ENCODE peak calls at places on chromosomes 1 and 21, in ten cellular contexts. R is GM12865, C is right atrium auricular region, W is mucosa of descending colon, Z is lung, E is breast epithelium, X is upper lobe of right lung, T is gastrocnemius medialis, V is Peyer's patch, N is AG04450. Y is an unnamed sample.

GRCh38 chr1:206680279-206680678 is 4.4 kb upstream of the MAPKAPK2 start:
- DNase-seq in E (no peak), W (no peak), V (no peak), T (no peak), N (no peak), R (no peak), C (no peak), Z (no peak), X (no peak), Y (no peak)

GRCh38 chr1:111045033-111045722 is 81.5 kb upstream of the LRIF1 start:
- DNase-seq in C (no peak), T (no peak), R (peak), N (no peak), X (no peak), Z (no peak), V (no peak), E (no peak), W (no peak), Y (no peak)

GRCh38 chr1:115437146-115437639 is 99.1 kb upstream of the NGF start:
- DNase-seq in T (no peak), E (no peak), W (no peak), Z (no peak), N (no peak), V (no peak), X (no peak), C (no peak), R (no peak), Y (no peak)

GRCh38 chr1:234302334-234302962 is 70.8 kb upstream of the COA6 start:
- DNase-seq in Z (no peak), V (no peak), R (peak), E (no peak), W (no peak), C (no peak), T (no peak), X (no peak), N (no peak), Y (peak)

GRCh38 chr21:36450511-36450910 is 29.4 kb downstream of the CLDN14 start:
- DNase-seq in T (no peak), Z (no peak), E (no peak), C (no peak), R (no peak), X (no peak), V (no peak), W (no peak), N (no peak), Y (no peak)

GRCh38 chr1:193322218-193322617 is 135.8 kb upstream of the B3GALT2 start:
- DNase-seq in Z (no peak), W (no peak), N (peak), C (no peak), E (no peak), V (no peak), T (no peak), R (no peak), X (no peak), Y (no peak)

GRCh38 chr1:151313501-151313900 is 13.7 kb downstream of the PI4KB start:
- DNase-seq in N (no peak), E (no peak), X (no peak), Z (no peak), V (no peak), C (no peak), W (no peak), R (no peak), T (no peak), Y (no peak)

GRCh38 chr1:44270666-44271628 is 57.7 kb downstream of the DMAP1 start:
- DNase-seq in X (no peak), W (peak), Z (no peak), E (no peak), T (no peak), N (no peak), V (no peak), R (no peak), C (no peak), Y (no peak)

GRCh38 chr1:145918144-145918991 is at the start of gene PEX11B:
- DNase-seq in W (peak), X (peak), Z (peak), R (peak), N (peak), C (peak), E (peak), V (peak), T (peak), Y (peak)

GRCh38 chr1:186715887-186716809 is 35.9 kb upstream of the PTGS2 start:
- DNase-seq in E (no peak), T (no peak), C (no peak), W (no peak), R (no peak), Z (no peak), X (no peak), N (no peak), V (no peak), Y (no peak)

GRCh38 chr1:230940848-230941247 is 37.8 kb downstream of the TTC13 start:
- DNase-seq in W (no peak), N (no peak), V (no peak), X (no peak), E (no peak), T (no peak), C (no peak), R (no peak), Z (no peak), Y (no peak)

GRCh38 chr1:3176028-3176427 is 107.0 kb downstream of the PRDM16 start:
- DNase-seq in R (no peak), N (no peak), Z (no peak), C (no peak), E (no peak), W (no peak), X (no peak), V (no peak), T (no peak), Y (no peak)

GRCh38 chr1:77540501-77541161 is 141.8 kb downstream of the ZZZ3 start:
- DNase-seq in R (peak), V (no peak), C (no peak), N (no peak), T (no peak), E (no peak), W (no peak), Z (no peak), X (no peak), Y (no peak)

GRCh38 chr1:183881387-183882084 is 76.6 kb downstream of the RGL1 start:
- DNase-seq in Z (peak), T (no peak), V (no peak), C (peak), R (no peak), N (peak), E (peak), W (peak), X (peak), Y (no peak)

GRCh38 chr1:184986250-184986649 is 11.9 kb upstream of the NIBAN1 start:
- DNase-seq in X (no peak), T (no peak), N (no peak), E (no peak), R (no peak), W (no peak), C (no peak), V (no peak), Z (no peak), Y (no peak)

GRCh38 chr1:54537611-54538010 is 10.4 kb upstream of the ACOT11 start:
- DNase-seq in R (no peak), C (no peak), T (no peak), X (no peak), W (no peak), Z (no peak), N (no peak), V (no peak), E (no peak), Y (no peak)

GRCh38 chr1:226404063-226404903 is 3.6 kb downstream of the PARP1 start:
- DNase-seq in Z (no peak), R (no peak), C (no peak), T (no peak), V (no peak), N (no peak), W (no peak), E (no peak), X (no peak), Y (no peak)

GRCh38 chr1:91891486-91891885 is 5.5 kb upstream of the TGFBR3 start:
- DNase-seq in V (no peak), T (no peak), X (no peak), W (no peak), N (peak), Z (no peak), R (no peak), E (no peak), C (no peak), Y (no peak)

GRCh38 chr1:31208361-31208945 is 31.2 kb downstream of the NKAIN1 start:
- DNase-seq in T (no peak), E (no peak), R (no peak), V (no peak), C (no peak), X (no peak), Z (no peak), N (no peak), W (no peak), Y (no peak)

GRCh38 chr21:46385846-46386725 is 62.1 kb downstream of the PCNT start:
- DNase-seq in E (no peak), W (peak), Z (no peak), C (no peak), R (no peak), X (no peak), T (no peak), V (no peak), N (no peak), Y (no peak)

GRCh38 chr1:219538886-219539285 is 74.0 kb downstream of the ZC3H11B start:
- DNase-seq in C (no peak), N (no peak), V (no peak), E (no peak), W (no peak), Z (no peak), X (no peak), T (no peak), R (no peak), Y (no peak)

GRCh38 chr1:205610036-205610435 is 21.8 kb downstream of the ELK4 start:
- DNase-seq in Z (no peak), V (no peak), C (no peak), T (no peak), N (no peak), R (no peak), E (no peak), X (no peak), W (no peak), Y (no peak)

GRCh38 chr1:58575831-58576726 is 973 bp downstream of the TACSTD2 start:
- DNase-seq in X (peak), W (peak), T (no peak), R (no peak), E (peak), V (no peak), N (no peak), C (no peak), Z (peak), Y (no peak)

GRCh38 chr1:38451541-38451993 is 405.0 kb upstream of the POU3F1 start:
- DNase-seq in N (no peak), R (no peak), E (no peak), Z (no peak), W (no peak), C (no peak), V (no peak), X (no peak), T (no peak), Y (no peak)

GRCh38 chr1:247386217-247386616 is 29.8 kb upstream of the NLRP3 start:
- DNase-seq in Z (no peak), X (no peak), T (no peak), V (no peak), W (no peak), N (no peak), E (no peak), R (peak), C (no peak), Y (no peak)

GRCh38 chr21:43925096-43925481 is 60.1 kb downstream of the AGPAT3 start:
- DNase-seq in N (no peak), Z (no peak), C (no peak), W (peak), E (no peak), V (no peak), X (no peak), T (peak), R (no peak), Y (no peak)

GRCh38 chr21:33348728-33349127 is 24.0 kb downstream of the IFNAR1 start:
- DNase-seq in R (no peak), W (no peak), X (no peak), T (no peak), C (no peak), V (no peak), N (no peak), Z (no peak), E (no peak), Y (no peak)

GRCh38 chr1:114353233-114353632 is 157.8 kb downstream of the TRIM33 start:
- DNase-seq in T (no peak), N (peak), Z (peak), W (peak), C (peak), R (peak), E (peak), V (no peak), X (peak), Y (peak)

GRCh38 chr1:201409440-201409839 is 10.3 kb upstream of the LAD1 start:
- DNase-seq in V (no peak), E (no peak), N (no peak), R (no peak), X (no peak), W (no peak), C (no peak), Z (no peak), T (no peak), Y (no peak)

GRCh38 chr1:169785267-169785666 is 9.4 kb downstream of the METTL18 start:
- DNase-seq in C (no peak), T (no peak), V (no peak), Z (no peak), N (no peak), X (no peak), E (no peak), W (no peak), R (no peak), Y (no peak)

GRCh38 chr1:78420688-78421087 is 70.1 kb upstream of the PTGFR start:
- DNase-seq in V (no peak), W (no peak), N (no peak), X (no peak), R (no peak), Z (no peak), T (no peak), C (no peak), E (no peak), Y (no peak)

GRCh38 chr1:235011599-235012435 is 116.8 kb downstream of the TOMM20 start:
- DNase-seq in T (no peak), E (peak), C (peak), X (peak), N (peak), R (peak), W (peak), Z (peak), V (peak), Y (peak)

GRCh38 chr1:164092603-164093353 is 466.2 kb upstream of the PBX1 start:
- DNase-seq in Z (no peak), T (no peak), W (no peak), C (no peak), X (no peak), E (no peak), R (no peak), V (no peak), N (no peak), Y (peak)

GRCh38 chr1:114986286-114986685 is 43.3 kb upstream of the TSHB start:
- DNase-seq in V (no peak), E (no peak), X (no peak), W (no peak), Z (no peak), R (no peak), T (no peak), N (no peak), C (no peak), Y (no peak)

DNA sequence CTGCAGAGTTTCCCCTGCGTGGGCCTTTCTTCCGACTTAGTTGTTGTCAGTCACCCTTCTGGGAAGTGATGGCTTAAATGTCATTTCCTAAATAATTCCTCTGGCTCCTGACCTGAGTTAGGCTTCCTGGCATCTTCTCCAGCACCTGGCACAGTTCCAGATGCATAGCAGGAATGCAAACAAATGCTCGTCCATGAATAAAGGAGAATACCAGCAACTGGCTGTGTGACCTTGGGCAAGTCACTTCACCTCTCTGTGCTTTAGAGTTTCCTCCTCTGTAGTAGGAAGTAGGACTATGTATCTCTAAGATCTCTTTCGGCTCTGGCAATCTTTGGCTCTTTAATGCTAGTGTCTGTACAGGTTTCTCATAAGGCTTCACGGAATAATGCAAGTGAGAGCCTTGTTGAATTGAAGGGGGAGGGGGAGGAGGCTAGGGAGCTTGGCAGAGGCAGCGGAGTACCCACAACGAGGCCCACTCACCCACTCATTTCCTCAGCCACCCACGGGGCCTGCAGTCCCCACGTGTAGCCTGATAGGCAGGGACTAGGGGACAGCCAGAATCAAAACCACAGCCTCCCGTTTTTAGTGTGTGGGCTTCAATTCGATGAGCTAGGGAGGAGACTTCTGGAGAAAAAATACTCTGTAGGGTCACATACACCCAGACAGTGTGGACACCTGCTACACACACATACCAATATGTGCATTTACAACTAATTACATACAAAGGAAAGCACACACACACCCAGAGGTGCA is 48.1 kb downstream of the TENT5C start:
- DNase-seq in X (no peak), V (peak), Z (no peak), C (no peak), R (peak), N (no peak), W (no peak), T (no peak), E (no peak), Y (no peak)
- H3K4me3 ChIP-seq in X (no peak), V (no peak), Z (no peak), C (no peak), R (no peak), N (no peak), W (no peak), T (no peak), E (no peak), Y (no peak)

GRCh38 chr1:36183309-36183856 is 27.4 kb downstream of the MAP7D1 start:
- DNase-seq in W (no peak), N (no peak), T (no peak), R (no peak), C (no peak), X (no peak), V (no peak), Z (peak), E (no peak), Y (no peak)

GRCh38 chr1:36182734-36183133 is 26.8 kb downstream of the MAP7D1 start:
- DNase-seq in T (no peak), N (no peak), E (no peak), X (no peak), C (no peak), Z (no peak), R (no peak), V (no peak), W (no peak), Y (no peak)

GRCh38 chr1:36187800-36188593 is 32.0 kb downstream of the MAP7D1 start:
- DNase-seq in C (peak), E (peak), V (peak), R (peak), W (peak), N (peak), Z (peak), T (peak), X (peak), Y (peak)
- H3K4me3 ChIP-seq in C (no peak), E (no peak), V (no peak), R (no peak), W (no peak), N (peak), Z (no peak), T (no peak), X (no peak), Y (no peak)

DNA sequence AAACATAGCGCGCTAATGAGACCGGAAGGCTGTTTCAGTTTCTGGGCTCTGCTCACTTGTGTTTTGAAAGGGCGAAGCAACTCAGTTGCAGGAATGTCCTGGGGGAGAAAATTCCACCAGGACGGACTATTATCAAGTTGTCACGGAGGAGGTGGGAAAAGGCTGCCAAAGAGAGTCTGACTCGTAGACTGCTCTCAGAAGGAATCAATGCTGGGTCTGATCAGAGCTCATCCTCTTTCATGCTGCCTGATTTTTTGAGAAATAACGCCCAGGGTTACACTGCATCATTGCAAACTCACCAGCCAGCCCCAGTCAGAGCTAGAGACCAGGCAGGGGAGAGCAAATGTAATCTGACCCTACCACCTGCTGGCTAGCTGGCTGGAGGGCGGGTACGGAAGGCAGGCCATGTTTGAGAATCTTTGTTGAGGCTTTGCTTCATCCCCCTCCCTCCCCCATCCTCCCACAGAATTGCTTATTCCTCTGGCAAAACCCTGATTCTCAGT is 36.4 kb upstream of the BCL9 start:
- DNase-seq in X (no peak), C (no peak), V (no peak), N (peak), R (no peak), T (no peak), Z (no peak), W (no peak), E (no peak), Y (no peak)
- H3K4me3 ChIP-seq in X (no peak), C (no peak), V (no peak), N (peak), R (no peak), T (peak), Z (no peak), W (no peak), E (no peak), Y (no peak)

GRCh38 chr1:85245891-85246290 is 13.6 kb downstream of the C1orf52 start:
- DNase-seq in N (no peak), T (no peak), C (no peak), X (no peak), W (no peak), V (no peak), R (no peak), Z (no peak), E (no peak), Y (no peak)

GRCh38 chr1:85245456-85245855 is 14.0 kb downstream of the C1orf52 start:
- DNase-seq in T (no peak), V (no peak), E (no peak), C (no peak), N (no peak), R (no peak), Z (no peak), X (no peak), W (no peak), Y (no peak)

GRCh38 chr1:85240659-85241058 is 18.8 kb downstream of the C1orf52 start:
- DNase-seq in E (no peak), Z (no peak), V (no peak), T (no peak), C (no peak), X (no peak), N (no peak), W (no peak), R (no peak), Y (no peak)

GRCh38 chr1:85243336-85243735 is 16.1 kb downstream of the C1orf52 start:
- DNase-seq in X (no peak), T (no peak), V (no peak), Z (no peak), E (no peak), W (no peak), C (no peak), R (no peak), N (no peak), Y (no peak)

GRCh38 chr1:85244271-85245053 is 15.0 kb downstream of the C1orf52 start:
- DNase-seq in Z (no peak), V (no peak), N (no peak), C (no peak), W (no peak), R (no peak), T (no peak), X (no peak), E (no peak), Y (no peak)
- H3K4me3 ChIP-seq in Z (no peak), V (no peak), N (no peak), C (no peak), W (no peak), R (no peak), T (no peak), X (no peak), E (no peak), Y (no peak)

GRCh38 chr1:158999301-159000069 is 10.2 kb upstream of the IFI16 start:
- DNase-seq in R (no peak), E (peak), V (no peak), Z (peak), N (peak), W (no peak), X (no peak), T (peak), C (peak), Y (no peak)
- H3K4me3 ChIP-seq in R (no peak), E (peak), V (peak), Z (no peak), N (peak), W (no peak), X (peak), T (peak), C (peak), Y (no peak)

GRCh38 chr1:21904725-21905520 is 32.2 kb downstream of the HSPG2 start:
- DNase-seq in W (peak), V (no peak), T (peak), R (no peak), E (peak), Z (peak), C (peak), N (no peak), X (no peak), Y (peak)
- H3K4me3 ChIP-seq in W (no peak), V (no peak), T (no peak), R (no peak), E (no peak), Z (no peak), C (no peak), N (no peak), X (no peak), Y (no peak)

DNA sequence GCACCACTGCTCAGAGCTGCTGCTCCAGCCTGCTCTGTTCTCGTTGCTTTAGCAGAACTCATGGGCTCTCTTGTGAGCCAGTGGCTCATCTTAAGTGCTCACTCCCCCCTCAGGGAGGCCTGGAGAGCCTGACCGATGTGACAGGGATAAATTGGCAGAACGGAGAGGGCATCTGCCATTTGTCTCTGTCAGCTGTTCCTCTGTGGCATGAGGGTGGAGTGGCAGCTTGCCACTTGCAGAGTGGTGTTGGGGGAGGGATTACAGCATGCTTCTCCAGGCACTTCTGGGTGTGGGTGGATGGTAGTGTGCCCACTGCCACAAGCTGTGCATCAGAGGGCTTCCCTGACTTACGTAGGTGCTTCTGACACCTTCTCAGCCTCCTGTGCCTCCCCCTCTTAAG is 229.5 kb downstream of the PAPPA2 start:
- DNase-seq in X (no peak), V (no peak), W (no peak), E (no peak), N (no peak), C (peak), Z (no peak), R (no peak), T (peak), Y (no peak)
- H3K4me3 ChIP-seq in X (no peak), V (no peak), W (no peak), E (no peak), N (no peak), C (no peak), Z (no peak), R (no peak), T (no peak), Y (no peak)

GRCh38 chr1:223748405-223748772 is 36.0 kb downstream of the CAPN2 start:
- DNase-seq in R (peak), V (no peak), C (no peak), W (no peak), T (no peak), Z (no peak), X (no peak), E (no peak), N (no peak), Y (no peak)
- H3K4me3 ChIP-seq in R (peak), V (peak), C (peak), W (no peak), T (peak), Z (peak), X (peak), E (peak), N (peak), Y (no peak)

Y was measured in Jurkat, Clone E6-1.